ENCODE peak calls at places on chromosome 3, in seven cellular contexts. W is IMR-90, V is A549, N is body of pancreas, L is ovary, R is heart left ventricle, S is HepG2. M is an unnamed sample.

GRCh38 chr3:123732447-123732846 is 147.6 kb upstream of the HACD2 start:
- DNase-seq in W (peak; percentile 97), V (peak; percentile 70), N (no peak), L (no peak), R (no peak), S (peak; percentile 68), M (no peak)

GRCh38 chr3:26768068-26768651 is 145.6 kb downstream of the LRRC3B start:
- DNase-seq in W (no peak), V (no peak), N (no peak), L (no peak), R (no peak), S (no peak), M (no peak)

GRCh38 chr3:156802827-156803606 is 23.1 kb upstream of the LEKR1 start:
- DNase-seq in W (no peak), V (no peak), N (no peak), L (no peak), R (no peak), S (no peak), M (no peak)

GRCh38 chr3:172104471-172105072 is 65.2 kb downstream of the FNDC3B start:
- DNase-seq in W (no peak), V (peak; percentile 29), N (peak; percentile 88), L (no peak), R (peak; percentile 43), S (no peak), M (no peak)

GRCh38 chr3:128226794-128227399 is 73.6 kb downstream of the EEFSEC start:
- DNase-seq in W (peak; percentile 7), V (peak; percentile 29), N (peak; percentile 62), L (no peak), R (no peak), S (peak; percentile 31), M (no peak)

GRCh38 chr3:57815034-57815433 is 58.9 kb downstream of the SLMAP start:
- DNase-seq in W (no peak), V (no peak), N (no peak), L (no peak), R (no peak), S (no peak), M (peak; percentile 63)

GRCh38 chr3:65811050-65811766 is 227.5 kb downstream of the MAGI1 start:
- DNase-seq in W (peak; percentile 48), V (no peak), N (no peak), L (no peak), R (peak; percentile 31), S (no peak), M (no peak)

GRCh38 chr3:157086053-157086761 is 73.7 kb downstream of the CCNL1 start:
- DNase-seq in W (no peak), V (no peak), N (peak; percentile 66), L (no peak), R (peak; percentile 71), S (no peak), M (no peak)

GRCh38 chr3:136512391-136512790 is 239.8 kb downstream of the STAG1 start:
- DNase-seq in W (peak; percentile 68), V (no peak), N (no peak), L (no peak), R (no peak), S (no peak), M (no peak)

GRCh38 chr3:11914041-11914440 is 67.4 kb upstream of the TAMM41 start:
- DNase-seq in W (no peak), V (no peak), N (no peak), L (no peak), R (no peak), S (no peak), M (no peak)

GRCh38 chr3:152729906-152730305 is 105.0 kb upstream of the P2RY1 start:
- DNase-seq in W (no peak), V (no peak), N (no peak), L (no peak), R (no peak), S (no peak), M (no peak)

GRCh38 chr3:62233065-62233464 is 140.3 kb downstream of the FEZF2 start:
- DNase-seq in W (no peak), V (peak; percentile 1), N (no peak), L (no peak), R (no peak), S (no peak), M (no peak)

GRCh38 chr3:185071401-185071800 is 81.5 kb downstream of the C3orf70 start:
- DNase-seq in W (no peak), V (no peak), N (no peak), L (no peak), R (no peak), S (no peak), M (no peak)

GRCh38 chr3:105822171-105823123 is 46.4 kb downstream of the CBLB start:
- DNase-seq in W (no peak), V (no peak), N (no peak), L (no peak), R (no peak), S (no peak), M (no peak)

GRCh38 chr3:141089339-141090152 is 38.4 kb downstream of the SPSB4 start:
- DNase-seq in W (no peak), V (no peak), N (no peak), L (no peak), R (no peak), S (no peak), M (no peak)

GRCh38 chr3:159112724-159113123 is 310.9 kb downstream of the MFSD1 start:
- DNase-seq in W (no peak), V (no peak), N (no peak), L (no peak), R (no peak), S (no peak), M (no peak)

GRCh38 chr3:126468028-126468891 is 7.4 kb downstream of the ZXDC start:
- DNase-seq in W (peak; percentile 11), V (no peak), N (peak; percentile 5), L (no peak), R (no peak), S (no peak), M (no peak)

DNA sequence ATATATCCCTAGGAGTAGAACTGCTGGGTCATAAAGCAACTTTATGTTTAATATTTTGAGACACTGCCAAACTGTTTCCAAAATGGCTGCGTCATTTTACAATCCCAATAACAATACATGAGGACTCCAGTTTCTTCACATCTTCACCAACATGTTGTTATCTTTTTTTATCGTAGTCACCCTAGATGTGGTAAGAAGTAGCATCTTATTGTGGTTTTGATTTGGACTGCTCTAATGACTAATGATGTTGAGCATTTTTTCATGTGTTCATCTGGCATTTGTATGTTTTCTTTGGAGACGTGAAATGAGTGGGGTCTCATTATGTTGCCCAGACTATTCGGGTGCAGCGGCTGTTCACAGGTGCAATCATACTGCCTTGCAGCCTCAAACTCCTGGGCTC is 83.8 kb downstream of the MAP4 start:
- DNase-seq in W (peak; percentile 49), V (no peak), N (no peak), L (no peak), R (no peak), S (no peak), M (no peak)
- H3K27ac ChIP-seq in W (no peak overlapping the region), V (no peak overlapping the region), N (no peak overlapping the region), L (no peak overlapping the region), R (no peak overlapping the region), S (no peak overlapping the region), M (no peak overlapping the region)

GRCh38 chr3:131217296-131217741 is 164.3 kb upstream of the NUDT16 start:
- DNase-seq in W (no peak), V (peak; percentile 52), N (no peak), L (peak; percentile 17), R (peak; percentile 29), S (no peak), M (no peak)

GRCh38 chr3:131218196-131218595 is 163.4 kb upstream of the NUDT16 start:
- DNase-seq in W (peak; percentile 8), V (no peak), N (no peak), L (no peak), R (no peak), S (no peak), M (no peak)

GRCh38 chr3:131216801-131217200 is 164.8 kb upstream of the NUDT16 start:
- DNase-seq in W (peak; percentile 50), V (peak; percentile 36), N (no peak), L (peak; percentile 20), R (peak; percentile 66), S (peak; percentile 28), M (no peak)

GRCh38 chr3:131221731-131222130 is 159.8 kb upstream of the NUDT16 start:
- DNase-seq in W (peak; percentile 71), V (peak; percentile 3), N (no peak), L (no peak), R (no peak), S (no peak), M (no peak)

GRCh38 chr3:131216340-131216739 is 165.2 kb upstream of the NUDT16 start:
- DNase-seq in W (no peak), V (no peak), N (no peak), L (no peak), R (no peak), S (no peak), M (no peak)
- TF ChIP-seq POLR2A in W (no peak), V (no peak), N (no peak), L (no peak), R (no peak), S (no peak), M (no peak)

GRCh38 chr3:63975705-63976104 is 47.6 kb downstream of the PSMD6 start:
- DNase-seq in W (no peak), V (no peak), N (peak; percentile 77), L (peak; percentile 29), R (peak; percentile 77), S (peak; percentile 25), M (no peak)

GRCh38 chr3:63979093-63979492 is 44.2 kb downstream of the PSMD6 start:
- DNase-seq in W (no peak), V (no peak), N (peak; percentile 47), L (no peak), R (no peak), S (no peak), M (no peak)

GRCh38 chr3:63976166-63976861 is 47.0 kb downstream of the PSMD6 start:
- DNase-seq in W (peak; percentile 96), V (no peak), N (no peak), L (no peak), R (no peak), S (peak; percentile 62), M (no peak)

GRCh38 chr3:63977893-63978292 is 45.4 kb downstream of the PSMD6 start:
- DNase-seq in W (no peak), V (no peak), N (no peak), L (no peak), R (no peak), S (no peak), M (no peak)

GRCh38 chr3:63976862-63977180 is 46.5 kb downstream of the PSMD6 start:
- DNase-seq in W (no peak), V (no peak), N (peak; percentile 76), L (no peak), R (no peak), S (no peak), M (no peak)
- H3K4me1 ChIP-seq in W (peaks cover 18% of the 10 kb centered on the region), V (peaks cover 25% of the 10 kb centered on the region), N (peaks cover 100% of the 10 kb centered on the region), L (peaks cover 2% of the 10 kb centered on the region), R (peaks cover 19% of the 10 kb centered on the region), S (peaks cover 30% of the 10 kb centered on the region), M (peaks cover 22% of the 10 kb centered on the region)

DNA sequence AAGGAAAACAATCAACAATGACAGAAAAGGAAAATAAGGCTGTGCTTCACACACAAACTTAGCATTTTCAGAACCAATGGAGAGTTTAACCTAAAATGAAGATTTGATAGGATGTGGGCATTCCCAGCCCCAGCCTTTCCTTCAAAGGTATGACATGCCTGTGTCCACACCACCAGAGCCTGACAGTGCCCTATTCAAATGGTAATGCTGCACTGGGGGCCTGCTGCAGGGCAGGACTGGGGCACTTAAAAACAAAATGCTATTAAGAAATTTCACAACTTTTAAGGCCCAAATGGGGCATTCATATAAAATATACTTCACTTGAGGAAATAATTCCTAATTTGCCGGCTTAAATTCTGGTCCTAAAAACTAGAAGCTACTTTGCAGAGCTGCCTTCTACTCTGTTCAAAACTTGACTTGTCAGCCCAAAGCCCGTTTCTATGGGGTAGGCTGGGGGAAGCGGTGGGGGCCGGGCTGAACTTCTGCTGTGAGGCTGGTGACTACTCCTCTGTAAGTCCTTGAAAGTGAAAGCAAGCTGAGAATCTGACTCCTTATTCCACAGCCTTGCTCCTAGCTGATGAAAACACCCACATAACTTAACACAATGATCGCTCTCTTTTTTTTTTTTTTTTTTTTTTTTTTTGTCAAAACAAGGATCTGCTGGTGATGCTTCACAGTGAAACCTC is 31.0 kb upstream of the TKT start:
- DNase-seq in W (peak; percentile 76), V (no peak), N (no peak), L (no peak), R (no peak), S (no peak), M (no peak)
- H3K27ac ChIP-seq in W (peak overlapping the region; percentile 30), V (peak overlapping the region; percentile 4), N (no peak overlapping the region), L (no peak overlapping the region), R (no peak overlapping the region), S (no peak overlapping the region), M (no peak overlapping the region)

M was measured in Peyer's patch.